ENCODE peak calls at places on chromosomes 4 and X, in nine cellular contexts. B is CD8-positive, alpha-beta T cell; N is uterus; F is osteoblast; L is ovary; G is right lobe of liver; Q is heart right ventricle; W is colonic mucosa; E is neural progenitor cell. X is an unnamed sample.

GRCh38 chr4:13829457-13829856 is 201.9 kb upstream of the BOD1L1 start:
- DNase-seq in B (no peak), N (no peak), F (peak; percentile 21), L (no peak), G (no peak), Q (no peak), W (no peak), E (no peak), X (no peak)

GRCh38 chr4:147830987-147831386 is 99.1 kb downstream of the ARHGAP10 start:
- DNase-seq in B (no peak), N (no peak), F (no peak), L (no peak), G (no peak), Q (no peak), W (no peak), E (no peak), X (no peak)

GRCh38 chr4:575281-576141 is 584 bp downstream of the TMEM271 start:
- DNase-seq in B (no peak), N (no peak), F (peak; percentile 99), L (peak; percentile 36), G (no peak), Q (peak; percentile 32), W (no peak), E (peak; percentile 92), X (peak; percentile 92)

GRCh38 chrX:27924718-27925117 is 56.5 kb downstream of the DCAF8L1 start:
- DNase-seq in B (no peak), N (no peak), F (no peak), L (no peak), G (no peak), Q (no peak), W (no peak), E (no peak), X (no peak)

GRCh38 chrX:39869846-39870601 is 227.7 kb downstream of the BCOR start:
- DNase-seq in B (peak; percentile 60), N (no peak), F (no peak), L (no peak), G (no peak), Q (no peak), W (no peak), E (no peak), X (peak; percentile 70)

GRCh38 chr4:169116270-169116901 is 106.3 kb upstream of the CBR4 start:
- DNase-seq in B (no peak), N (no peak), F (no peak), L (no peak), G (no peak), Q (no peak), W (no peak), E (no peak), X (peak; percentile 18)

GRCh38 chrX:119942173-119942819 is 1.3 kb downstream of the NKAP start:
- DNase-seq in B (no peak), N (no peak), F (peak; percentile 59), L (no peak), G (no peak), Q (no peak), W (no peak), E (no peak), X (no peak)

GRCh38 chr4:41120297-41121217 is 93.8 kb downstream of the APBB2 start:
- DNase-seq in B (no peak), N (peak; percentile 80), F (peak; percentile 48), L (peak; percentile 77), G (peak; percentile 88), Q (peak; percentile 27), W (no peak), E (no peak), X (no peak)

GRCh38 chr4:128323401-128323800 is 35.8 kb upstream of the PGRMC2 start:
- DNase-seq in B (no peak), N (no peak), F (no peak), L (no peak), G (no peak), Q (no peak), W (no peak), E (no peak), X (no peak)

GRCh38 chr4:88187766-88188165 is 29.3 kb upstream of the ABCG2 start:
- DNase-seq in B (no peak), N (no peak), F (peak; percentile 29), L (no peak), G (no peak), Q (no peak), W (no peak), E (no peak), X (no peak)

GRCh38 chr4:89528525-89529133 is 221.0 kb upstream of the GPRIN3 start:
- DNase-seq in B (peak; percentile 3), N (no peak), F (no peak), L (no peak), G (no peak), Q (no peak), W (no peak), E (no peak), X (no peak)

GRCh38 chr4:78121338-78121904 is 64.3 kb downstream of the FRAS1 start:
- DNase-seq in B (no peak), N (no peak), F (no peak), L (no peak), G (no peak), Q (peak; percentile 39), W (no peak), E (no peak), X (peak; percentile 48)

GRCh38 chrX:96538104-96538725 is 146.4 kb upstream of the DIAPH2 start:
- DNase-seq in B (no peak), N (no peak), F (no peak), L (no peak), G (no peak), Q (no peak), W (peak; percentile 48), E (no peak), X (peak; percentile 3)

GRCh38 chr4:22969314-22969896 is 276.7 kb downstream of the GBA3 start:
- DNase-seq in B (no peak), N (no peak), F (peak; percentile 3), L (no peak), G (no peak), Q (no peak), W (peak; percentile 19), E (peak; percentile 32), X (peak; percentile 29)

GRCh38 chr4:68460085-68460484 is 12.8 kb downstream of the TMPRSS11E start:
- DNase-seq in B (no peak), N (no peak), F (no peak), L (no peak), G (no peak), Q (no peak), W (no peak), E (no peak), X (no peak)
- TF ChIP-seq CTCF in B (no peak), N (no peak), F (no peak), L (no peak), G (no peak), Q (no peak), W (no peak), E (no peak), X (no peak)

DNA sequence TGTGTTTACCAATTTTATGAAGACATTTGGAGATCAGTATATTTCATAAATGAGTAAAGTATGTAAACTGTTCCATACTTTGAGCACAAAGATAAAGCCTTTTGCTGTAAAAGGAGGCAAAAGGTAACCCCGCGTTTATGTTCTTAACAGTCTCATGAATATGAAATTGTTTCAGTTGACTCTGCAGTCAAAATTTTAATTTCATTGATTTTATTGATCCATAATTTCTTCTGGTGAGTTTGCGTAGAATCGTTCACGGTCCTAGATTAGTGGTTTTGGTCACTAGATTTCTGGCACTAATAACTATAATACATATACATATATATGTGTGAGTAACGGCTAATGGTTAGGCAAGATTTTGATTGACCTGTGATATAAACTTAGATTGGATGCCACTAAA is 1.9 kb downstream of the FMR1 start:
- DNase-seq in B (no peak), N (no peak), F (no peak), L (no peak), G (no peak), Q (no peak), W (no peak), E (no peak), X (no peak)
- H3K4me3 ChIP-seq in B (peak overlapping the region; percentile 88), N (no peak overlapping the region), F (peak overlapping the region; percentile 80), L (no peak overlapping the region), G (peak overlapping the region; percentile 57), Q (no peak overlapping the region), W (no peak overlapping the region), E (peak overlapping the region; percentile 85), X (peak overlapping the region; percentile 68)

GRCh38 chr4:7191546-7192251 is 639 bp upstream of the SORCS2 start:
- DNase-seq in B (no peak), N (no peak), F (peak; percentile 60), L (peak; percentile 37), G (peak; percentile 42), Q (no peak), W (no peak), E (no peak), X (no peak)

GRCh38 chr4:7190668-7191545 is 1.4 kb upstream of the SORCS2 start:
- DNase-seq in B (no peak), N (no peak), F (peak; percentile 37), L (peak; percentile 73), G (peak; percentile 33), Q (no peak), W (no peak), E (no peak), X (no peak)

GRCh38 chr4:7189475-7190277 is 2.7 kb upstream of the SORCS2 start:
- DNase-seq in B (no peak), N (no peak), F (peak; percentile 65), L (no peak), G (peak; percentile 33), Q (no peak), W (no peak), E (peak; percentile 22), X (no peak)

GRCh38 chr4:7189066-7189465 is 3.3 kb upstream of the SORCS2 start:
- DNase-seq in B (no peak), N (no peak), F (peak; percentile 74), L (peak; percentile 16), G (peak; percentile 35), Q (no peak), W (no peak), E (no peak), X (no peak)

DNA sequence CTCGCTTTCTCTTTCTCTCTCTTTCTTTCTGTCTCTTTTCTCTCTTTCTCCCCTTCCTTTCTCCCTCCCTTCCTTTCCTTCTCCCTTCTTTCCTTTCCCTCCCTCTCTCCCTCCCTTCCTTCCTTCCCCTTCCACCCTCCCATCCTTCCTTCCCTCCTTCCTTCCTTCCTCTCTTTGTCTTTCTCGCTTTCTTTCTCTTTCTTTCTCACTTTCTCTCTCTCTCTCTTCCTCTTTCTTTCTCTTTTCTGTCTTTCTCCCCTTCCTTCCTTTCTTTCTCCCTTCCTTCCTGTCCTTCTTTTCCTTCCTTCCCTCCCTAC is 2.1 kb upstream of the SORCS2 start:
- DNase-seq in B (no peak), N (no peak), F (no peak), L (no peak), G (no peak), Q (no peak), W (no peak), E (no peak), X (no peak)
- H3K27me3 ChIP-seq in B (peaks cover 10% of the 10 kb centered on the region), N (no peaks in the 10 kb centered on the region), F (peaks cover 61% of the 10 kb centered on the region), L (no peaks in the 10 kb centered on the region), G (no peaks in the 10 kb centered on the region), Q (peaks cover 40% of the 10 kb centered on the region), W (peaks cover 13% of the 10 kb centered on the region), E (peaks cover 70% of the 10 kb centered on the region), X (peaks cover 69% of the 10 kb centered on the region)

DNA sequence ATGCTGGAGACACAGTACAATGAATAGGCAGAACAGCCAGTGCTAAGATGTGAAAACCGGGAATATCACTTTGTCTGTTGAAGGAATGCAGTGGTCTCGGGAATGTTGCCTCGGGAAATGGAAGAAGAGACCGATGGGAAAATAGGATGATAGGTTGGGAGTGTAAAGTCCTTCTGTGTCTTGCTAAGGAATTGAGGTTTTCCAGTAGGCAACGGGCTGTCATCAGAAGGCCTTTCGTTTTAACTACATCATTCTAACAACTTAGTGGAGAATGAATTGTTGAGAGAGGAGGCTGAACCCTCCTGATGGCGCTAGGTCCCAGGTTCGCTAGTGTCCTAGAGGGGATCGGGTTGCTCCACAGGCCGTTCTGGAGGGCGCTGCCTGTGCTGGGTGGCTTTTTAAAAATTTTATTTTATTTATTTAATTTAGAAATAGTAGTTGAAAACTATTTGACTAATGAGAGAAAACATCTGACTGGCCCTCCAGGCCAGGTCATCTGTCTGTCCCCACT is 735 bp downstream of the VBP1 start:
- DNase-seq in B (no peak), N (no peak), F (no peak), L (no peak), G (no peak), Q (no peak), W (no peak), E (peak; percentile 19), X (no peak)
- TF ChIP-seq CTCF in B (no peak), N (no peak), F (no peak), L (no peak), G (no peak), Q (no peak), W (no peak), E (no peak), X (no peak)